ENCODE peak calls at places on chromosomes 12 and 14, in five cellular contexts. E is A673, U is mucosa of descending colon, L is BJ, I is endothelial cell of umbilical vein. H is an unnamed sample. For H3K36me3, the result is how much of the 10 kb centered on the place peaks cover.

GRCh38 chr12:115137812-115138521 is 454.0 kb upstream of the TBX3 start:
- DNase-seq in E (no peak), U (no peak), L (no peak), I (no peak), H (no peak)

GRCh38 chr12:95446511-95446910 is 27.4 kb upstream of the METAP2 start:
- DNase-seq in E (no peak), U (peak), L (no peak), I (no peak), H (no peak)

GRCh38 chr14:43795600-43796228 is 711.4 kb downstream of the FSCB start:
- DNase-seq in E (peak), U (no peak), L (no peak), I (no peak), H (no peak)

GRCh38 chr14:102437997-102438922 is 71.3 kb downstream of the ANKRD9 start:
- DNase-seq in E (peak), U (peak), L (peak), I (peak), H (peak)

GRCh38 chr12:101806280-101806679 is 24.5 kb downstream of the GNPTAB start:
- DNase-seq in E (no peak), U (no peak), L (no peak), I (no peak), H (no peak)

GRCh38 chr14:26636571-26636970 is 38.7 kb upstream of the NOVA1 start:
- DNase-seq in E (no peak), U (no peak), L (no peak), I (no peak), H (no peak)

GRCh38 chr14:90383731-90384542 is 12.9 kb upstream of the CALM1 start:
- DNase-seq in E (peak), U (peak), L (no peak), I (peak), H (no peak)

GRCh38 chr14:105205718-105206208 is 24.7 kb upstream of the NUDT14 start:
- DNase-seq in E (no peak), U (no peak), L (no peak), I (no peak), H (no peak)

GRCh38 chr12:121512561-121512960 is 68.3 kb downstream of the KDM2B start:
- DNase-seq in E (no peak), U (no peak), L (no peak), I (no peak), H (no peak)

GRCh38 chr14:84343637-84344036 is 1186.3 kb upstream of the FLRT2 start:
- DNase-seq in E (no peak), U (no peak), L (no peak), I (peak), H (peak)

GRCh38 chr14:49960453-49960852 is 67.6 kb downstream of the ARF6 start:
- DNase-seq in E (no peak), U (no peak), L (no peak), I (no peak), H (no peak)

GRCh38 chr14:49962616-49963015 is 69.7 kb downstream of the ARF6 start:
- DNase-seq in E (no peak), U (peak), L (no peak), I (no peak), H (no peak)

GRCh38 chr14:49957089-49957852 is 64.4 kb downstream of the ARF6 start:
- DNase-seq in E (no peak), U (no peak), L (no peak), I (no peak), H (no peak)

GRCh38 chr14:49961270-49962222 is 68.7 kb downstream of the ARF6 start:
- DNase-seq in E (no peak), U (no peak), L (no peak), I (no peak), H (no peak)

DNA sequence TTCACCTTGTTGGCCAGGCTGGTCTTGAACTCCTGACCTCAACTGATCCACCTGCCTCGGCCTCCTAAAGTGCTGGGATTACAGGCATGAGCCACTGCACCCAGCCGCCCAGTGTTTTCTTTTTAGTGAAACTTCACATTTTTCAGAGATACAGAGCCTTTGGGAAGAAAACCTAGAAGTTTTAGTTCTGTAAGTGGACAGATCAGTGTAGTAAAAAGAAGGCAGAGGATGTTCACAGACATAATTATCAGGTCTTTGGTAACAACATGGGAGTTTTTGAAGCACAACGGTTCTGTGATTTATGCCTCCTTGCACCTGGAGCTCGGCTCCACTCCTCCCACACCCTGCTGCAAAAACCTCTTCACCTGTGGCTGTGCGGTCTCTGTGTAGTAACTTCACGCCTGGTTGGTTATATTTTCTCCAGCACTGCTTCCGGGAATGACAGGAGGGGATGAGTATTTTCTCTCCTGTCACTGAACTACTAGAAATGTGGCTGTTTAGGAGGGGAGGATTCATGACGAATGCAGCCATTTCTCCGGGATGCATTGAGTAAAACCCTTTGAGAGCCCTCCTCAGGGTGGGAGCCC is 67.0 kb downstream of the ARF6 start:
- DNase-seq in E (no peak), U (peak), L (no peak), I (no peak), H (no peak)
- H3K4me3 ChIP-seq in E (no peak), U (no peak), L (no peak), I (no peak), H (no peak)

GRCh38 chr12:74984631-74985030 is 225.0 kb downstream of the KCNC2 start:
- DNase-seq in E (no peak), U (peak), L (no peak), I (no peak), H (no peak)

GRCh38 chr12:74985293-74985985 is 224.2 kb downstream of the KCNC2 start:
- DNase-seq in E (no peak), U (no peak), L (no peak), I (no peak), H (no peak)

GRCh38 chr12:74983917-74984316 is 225.7 kb downstream of the KCNC2 start:
- DNase-seq in E (no peak), U (no peak), L (no peak), I (no peak), H (no peak)

GRCh38 chr12:74985986-74986319 is 223.7 kb downstream of the KCNC2 start:
- DNase-seq in E (no peak), U (peak), L (no peak), I (no peak), H (no peak)

GRCh38 chr12:74988156-74988555 is 221.5 kb downstream of the KCNC2 start:
- DNase-seq in E (no peak), U (no peak), L (no peak), I (no peak), H (no peak)
- TF ChIP-seq CTCF in E (no peak), U (no peak), L (no peak), I (no peak), H (no peak)

GRCh38 chr12:117167769-117168168 is 22.5 kb downstream of the FBXO21 start:
- DNase-seq in E (no peak), U (no peak), L (no peak), I (no peak), H (no peak)
- H3K36me3 ChIP-seq in E (half or more), U (under half), L (under half), I (under half), H (under half)

DNA sequence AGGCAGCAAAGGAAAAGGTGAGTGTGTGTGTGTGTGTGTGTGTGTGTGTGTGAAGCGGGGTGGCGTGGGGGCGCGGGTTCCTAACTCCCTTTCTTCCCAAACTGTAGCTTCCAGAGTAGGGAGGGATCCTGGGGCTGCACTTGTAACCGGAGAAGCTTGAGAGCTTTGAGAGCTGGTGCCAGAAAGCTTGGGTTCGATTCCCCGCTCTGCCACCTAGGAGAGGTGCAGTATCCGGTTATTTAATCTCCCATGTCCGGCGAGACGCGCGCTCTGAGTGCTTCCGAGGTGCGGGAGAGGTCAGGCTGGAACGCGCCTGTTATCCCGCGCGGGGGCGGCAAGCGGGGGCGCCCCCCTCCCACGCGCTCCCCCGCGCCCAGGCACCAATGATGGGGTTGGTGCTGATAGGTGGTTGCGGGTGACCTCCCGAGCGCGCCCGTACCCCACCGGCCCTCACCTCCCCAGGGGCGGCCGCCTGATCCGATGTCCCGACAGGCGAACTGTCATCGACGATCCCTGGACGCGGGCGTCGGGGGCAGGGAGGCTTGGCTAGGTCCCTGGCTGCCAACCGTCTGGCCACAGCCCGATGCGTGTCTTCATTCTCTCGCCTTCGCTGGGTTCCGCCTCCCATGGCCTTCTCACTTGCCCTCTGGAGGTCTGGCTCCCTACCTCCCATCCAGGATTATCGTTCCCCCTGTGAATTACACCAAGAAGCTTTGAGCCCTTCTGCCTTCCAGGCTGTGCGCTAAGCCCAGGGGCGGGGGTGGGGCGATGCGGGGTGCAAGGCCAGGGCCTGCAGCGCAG is 7.4 kb upstream of the RACGAP1 start:
- DNase-seq in E (no peak), U (no peak), L (no peak), I (no peak), H (no peak)
- H3K4me3 ChIP-seq in E (no peak), U (no peak), L (no peak), I (peak), H (peak)

GRCh38 chr14:55133416-55133815 is 4.4 kb downstream of the LGALS3 start:
- DNase-seq in E (peak), U (no peak), L (no peak), I (peak), H (no peak)
- TF ChIP-seq CTCF in E (peak), U (no peak), L (peak), I (no peak), H (peak)

H was measured in kidney epithelial cell.